ENCODE peak calls at places on chromosome 20, in four cellular contexts. W is HepG2, Q is HCT116, J is SK-N-SH. M is an unnamed sample.

GRCh38 chr20:20780127-20780822 is 67.8 kb upstream of the RALGAPA2 start:
- DNase-seq in J (no peak), Q (no peak), W (peak), M (peak)

GRCh38 chr20:36862857-36863668 is 12.9 kb upstream of the TLDC2 start:
- DNase-seq in Q (no peak), W (no peak), J (no peak), M (no peak)

GRCh38 chr20:33897313-33897912 is 86.3 kb downstream of the CHMP4B start:
- DNase-seq in Q (peak), W (no peak), J (peak), M (peak)

GRCh38 chr20:12012241-12013222 is 94.8 kb downstream of the BTBD3 start:
- DNase-seq in W (peak), J (peak), Q (peak), M (peak)

GRCh38 chr20:35967979-35968640 is at the start of gene CNBD2:
- DNase-seq in W (no peak), Q (no peak), J (no peak), M (no peak)

GRCh38 chr20:12816009-12816408 is 192.8 kb upstream of the SPTLC3 start:
- DNase-seq in J (no peak), Q (no peak), W (no peak), M (no peak)

GRCh38 chr20:16608265-16608636 is 35.0 kb upstream of the KIF16B start:
- DNase-seq in Q (no peak), J (no peak), W (no peak), M (no peak)

GRCh38 chr20:19291818-19292132 is 79.3 kb downstream of the SLC24A3 start:
- DNase-seq in J (no peak), Q (no peak), W (no peak), M (no peak)

GRCh38 chr20:24693466-24694156 is 224.2 kb downstream of the SYNDIG1 start:
- DNase-seq in J (peak), Q (no peak), W (no peak), M (no peak)

GRCh38 chr20:32804817-32805216 is 14.9 kb upstream of the MAPRE1 start:
- DNase-seq in J (no peak), W (no peak), Q (no peak), M (no peak)

GRCh38 chr20:23368316-23369110 is 6.5 kb downstream of the GZF1 start:
- DNase-seq in W (no peak), Q (no peak), J (no peak), M (no peak)

GRCh38 chr20:34127787-34128186 is 15.7 kb upstream of the EIF2S2 start:
- DNase-seq in W (no peak), J (no peak), Q (no peak), M (no peak)

GRCh38 chr20:21322921-21323321 is 19.8 kb downstream of the XRN2 start:
- DNase-seq in Q (no peak), J (no peak), W (no peak), M (no peak)

GRCh38 chr20:62875419-62876355 is 14.1 kb upstream of the TCFL5 start:
- DNase-seq in W (peak), Q (peak), J (peak), M (peak)

GRCh38 chr20:11140359-11140758 is 466.6 kb upstream of the JAG1 start:
- DNase-seq in W (no peak), J (no peak), Q (no peak), M (no peak)

GRCh38 chr20:44006578-44006977 is 91.9 kb downstream of the TOX2 start:
- DNase-seq in Q (no peak), J (no peak), W (no peak), M (no peak)

GRCh38 chr20:49538950-49539349 is 29.0 kb downstream of the PTGIS start:
- DNase-seq in J (no peak), Q (no peak), W (no peak), M (no peak)

GRCh38 chr20:49539481-49540231 is 28.3 kb downstream of the PTGIS start:
- DNase-seq in J (no peak), Q (no peak), W (no peak), M (no peak)

GRCh38 chr20:49529470-49529869 is 38.5 kb downstream of the PTGIS start:
- DNase-seq in W (no peak), J (no peak), Q (no peak), M (no peak)

GRCh38 chr20:49532285-49532946 is 35.5 kb downstream of the PTGIS start:
- DNase-seq in W (no peak), Q (no peak), J (no peak), M (no peak)

GRCh38 chr20:49534314-49534713 is 33.6 kb downstream of the PTGIS start:
- DNase-seq in J (peak), Q (peak), W (peak), M (peak)
- TF ChIP-seq JUND in J (no peak), Q (no peak), W (no peak), M (no peak)

GRCh38 chr20:6623989-6624388 is 143.5 kb upstream of the BMP2 start:
- DNase-seq in J (no peak), W (peak), Q (no peak), M (no peak)
- TF ChIP-seq JUND in J (no peak), W (no peak), Q (no peak), M (no peak)

DNA sequence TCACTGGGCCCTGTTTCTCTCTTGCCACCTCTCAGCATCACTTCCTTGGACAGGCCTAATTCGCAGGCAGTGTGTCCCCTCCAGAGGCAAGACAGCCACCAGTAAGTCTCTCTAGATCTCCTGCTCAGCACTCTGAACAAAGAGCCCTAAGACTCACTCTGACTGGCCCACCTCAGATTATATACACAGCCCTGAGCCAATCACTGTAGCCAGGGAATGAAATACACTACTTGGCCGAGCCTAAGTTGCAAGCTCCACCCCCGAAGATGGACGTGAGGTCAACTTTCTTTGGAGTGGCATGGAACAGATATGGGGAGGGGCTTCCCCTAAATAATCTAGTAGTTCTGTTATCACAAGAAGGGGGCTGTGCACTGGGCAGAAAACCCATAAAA is 4.1 kb downstream of the BPI start:
- DNase-seq in W (no peak), Q (no peak), J (no peak), M (no peak)
- TF ChIP-seq JUND in W (no peak), Q (no peak), J (no peak), M (no peak)

DNA sequence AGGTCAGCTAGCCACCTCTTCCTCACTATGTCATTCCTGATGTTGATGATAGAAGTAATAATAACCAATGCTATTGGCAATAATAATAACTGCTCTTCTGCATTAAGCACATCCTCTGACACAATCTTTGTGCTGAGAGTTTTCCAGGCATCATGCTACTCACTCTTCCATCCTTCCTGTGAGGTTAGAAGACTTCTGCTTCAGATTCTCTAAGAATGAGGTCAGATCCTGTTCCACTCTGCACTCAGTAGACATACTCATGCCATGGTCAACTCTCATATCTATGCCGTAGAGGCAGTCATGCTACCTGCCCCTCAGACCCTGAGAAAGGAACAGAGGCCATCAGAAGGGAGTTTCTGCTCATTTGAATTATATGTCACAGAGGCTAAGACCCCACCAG is 98.1 kb upstream of the TOP1 start:
- DNase-seq in W (no peak), J (no peak), Q (no peak), M (no peak)
- TF ChIP-seq JUND in W (no peak), J (no peak), Q (no peak), M (no peak)

DNA sequence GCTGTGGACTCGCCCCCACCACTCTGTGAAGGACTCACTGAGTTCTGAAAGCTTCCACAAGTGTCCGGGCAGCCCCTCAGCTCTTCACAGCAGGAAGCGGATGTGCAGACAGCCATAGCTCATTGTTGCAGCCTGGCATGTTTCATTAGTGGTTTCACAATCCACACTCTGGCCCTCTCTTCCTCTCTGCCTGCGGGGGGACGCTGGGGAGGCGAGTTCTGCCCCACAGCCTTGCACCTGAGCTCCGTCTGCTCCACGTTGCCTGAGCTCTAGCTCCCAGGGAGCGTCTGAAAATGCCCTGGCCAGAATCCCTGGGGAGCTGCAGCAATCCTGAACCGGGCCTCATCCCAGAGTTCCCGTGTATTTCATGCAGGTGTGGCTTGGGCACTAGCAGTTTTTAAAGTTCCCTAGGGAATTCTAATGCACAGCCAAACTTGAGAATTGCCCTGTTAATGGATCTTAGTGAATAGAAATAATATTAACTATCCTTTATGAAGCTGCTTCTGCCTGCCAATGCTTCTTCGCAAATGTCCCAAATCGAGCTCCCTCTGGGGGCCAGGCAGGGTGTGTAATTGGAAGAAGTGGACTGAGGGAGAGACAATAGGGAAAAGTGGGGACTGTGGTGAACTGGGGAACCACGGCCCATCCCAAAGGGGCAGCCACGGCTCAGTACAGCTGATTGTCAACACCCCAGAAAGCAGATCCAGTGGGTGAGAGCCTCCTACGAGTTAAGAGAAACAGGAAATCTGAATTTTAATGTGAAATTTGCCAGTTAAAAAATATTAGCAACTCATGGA is 51.5 kb downstream of the CTCFL start:
- DNase-seq in W (no peak), J (no peak), Q (no peak), M (no peak)
- TF ChIP-seq JUND in W (no peak), J (no peak), Q (no peak), M (no peak)

GRCh38 chr20:50040432-50041237 is 57.9 kb downstream of the SNAI1 start:
- DNase-seq in J (no peak), Q (no peak), W (no peak), M (no peak)

GRCh38 chr20:50041238-50041915 is 58.6 kb downstream of the SNAI1 start:
- DNase-seq in J (no peak), Q (no peak), W (no peak), M (no peak)

GRCh38 chr20:50043573-50044352 is 61.0 kb downstream of the SNAI1 start:
- DNase-seq in W (no peak), J (no peak), Q (no peak), M (no peak)

GRCh38 chr20:50044353-50044960 is 61.7 kb downstream of the SNAI1 start:
- DNase-seq in W (no peak), Q (no peak), J (no peak), M (no peak)

GRCh38 chr20:50042370-50043313 is 59.9 kb downstream of the SNAI1 start:
- DNase-seq in Q (no peak), J (no peak), W (no peak), M (no peak)
- TF ChIP-seq JUND in Q (no peak), J (no peak), W (no peak), M (no peak)